ENCODE peak calls at places on chromosomes 16 and 17, in eight cellular contexts. One of them, this sample, is unnamed.

GRCh38 chr17:66371561-66371960 is 69.1 kb downstream of the PRKCA start:
- DNase-seq in transverse colon: no peak
- DNase-seq in spleen: no peak
- DNase-seq in prostate gland: no peak
- DNase-seq in esophagus muscularis mucosa: no peak
- DNase-seq in stomach: no peak
- DNase-seq in K562: no peak
- DNase-seq in breast epithelium: no peak
- DNase-seq in this sample: no peak

GRCh38 chr16:57446530-57447141 is 549 bp downstream of the CIAPIN1 start:
- DNase-seq in transverse colon: peak; percentile 31
- DNase-seq in spleen: no peak
- DNase-seq in prostate gland: no peak
- DNase-seq in esophagus muscularis mucosa: no peak
- DNase-seq in stomach: peak; percentile 34
- DNase-seq in K562: peak; percentile 33
- DNase-seq in breast epithelium: no peak
- DNase-seq in this sample: peak; percentile 74

GRCh38 chr16:8768701-8769100 is 28.7 kb downstream of the TMEM186 start:
- DNase-seq in transverse colon: no peak
- DNase-seq in spleen: peak; percentile 44
- DNase-seq in prostate gland: no peak
- DNase-seq in esophagus muscularis mucosa: no peak
- DNase-seq in stomach: no peak
- DNase-seq in K562: no peak
- DNase-seq in breast epithelium: no peak
- DNase-seq in this sample: no peak

GRCh38 chr16:84044108-84044488 is 1.5 kb upstream of the SLC38A8 start:
- DNase-seq in transverse colon: no peak
- DNase-seq in spleen: peak; percentile 39
- DNase-seq in prostate gland: no peak
- DNase-seq in esophagus muscularis mucosa: no peak
- DNase-seq in stomach: no peak
- DNase-seq in K562: peak; percentile 68
- DNase-seq in breast epithelium: no peak
- DNase-seq in this sample: no peak

GRCh38 chr16:47492428-47493357 is 31.6 kb downstream of the PHKB start:
- DNase-seq in transverse colon: peak; percentile 57
- DNase-seq in spleen: peak; percentile 83
- DNase-seq in prostate gland: peak; percentile 11
- DNase-seq in esophagus muscularis mucosa: no peak
- DNase-seq in stomach: peak; percentile 47
- DNase-seq in K562: peak; percentile 57
- DNase-seq in breast epithelium: no peak
- DNase-seq in this sample: peak; percentile 93

GRCh38 chr17:64534187-64534586 is 27.4 kb downstream of the CEP95 start:
- DNase-seq in transverse colon: no peak
- DNase-seq in spleen: no peak
- DNase-seq in prostate gland: no peak
- DNase-seq in esophagus muscularis mucosa: no peak
- DNase-seq in stomach: no peak
- DNase-seq in K562: peak; percentile 20
- DNase-seq in breast epithelium: no peak
- DNase-seq in this sample: no peak

GRCh38 chr17:4782652-4783051 is 3.5 kb downstream of the VMO1 start:
- DNase-seq in transverse colon: no peak
- DNase-seq in spleen: peak; percentile 76
- DNase-seq in prostate gland: no peak
- DNase-seq in esophagus muscularis mucosa: no peak
- DNase-seq in stomach: no peak
- DNase-seq in K562: peak; percentile 67
- DNase-seq in breast epithelium: no peak
- DNase-seq in this sample: no peak

GRCh38 chr17:33234930-33235685 is 58.0 kb downstream of the ASIC2 start:
- DNase-seq in transverse colon: peak; percentile 36
- DNase-seq in spleen: no peak
- DNase-seq in prostate gland: peak; percentile 27
- DNase-seq in esophagus muscularis mucosa: no peak
- DNase-seq in stomach: peak; percentile 38
- DNase-seq in K562: no peak
- DNase-seq in breast epithelium: no peak
- DNase-seq in this sample: peak; percentile 85

GRCh38 chr17:79706931-79707382 is 23.8 kb upstream of the ENPP7 start:
- DNase-seq in transverse colon: peak; percentile 19
- DNase-seq in spleen: no peak
- DNase-seq in prostate gland: no peak
- DNase-seq in esophagus muscularis mucosa: no peak
- DNase-seq in stomach: no peak
- DNase-seq in K562: no peak
- DNase-seq in breast epithelium: no peak
- DNase-seq in this sample: peak; percentile 91

GRCh38 chr16:21156767-21157467 is 1.6 kb upstream of the LDAF1 start:
- DNase-seq in transverse colon: peak; percentile 30
- DNase-seq in spleen: no peak
- DNase-seq in prostate gland: peak; percentile 35
- DNase-seq in esophagus muscularis mucosa: no peak
- DNase-seq in stomach: peak; percentile 30
- DNase-seq in K562: peak; percentile 66
- DNase-seq in breast epithelium: no peak
- DNase-seq in this sample: peak; percentile 69

GRCh38 chr17:8312726-8313600 is 2.9 kb downstream of the ARHGEF15 start:
- DNase-seq in transverse colon: no peak
- DNase-seq in spleen: peak; percentile 38
- DNase-seq in prostate gland: no peak
- DNase-seq in esophagus muscularis mucosa: no peak
- DNase-seq in stomach: no peak
- DNase-seq in K562: no peak
- DNase-seq in breast epithelium: no peak
- DNase-seq in this sample: no peak

GRCh38 chr16:48014349-48015135 is 141.3 kb downstream of the ABCC12 start:
- DNase-seq in transverse colon: no peak
- DNase-seq in spleen: no peak
- DNase-seq in prostate gland: no peak
- DNase-seq in esophagus muscularis mucosa: peak; percentile 92
- DNase-seq in stomach: no peak
- DNase-seq in K562: no peak
- DNase-seq in breast epithelium: no peak
- DNase-seq in this sample: no peak

GRCh38 chr17:78240839-78241238 is 9.4 kb downstream of the TMEM235 start:
- DNase-seq in transverse colon: no peak
- DNase-seq in spleen: no peak
- DNase-seq in prostate gland: no peak
- DNase-seq in esophagus muscularis mucosa: no peak
- DNase-seq in stomach: no peak
- DNase-seq in K562: no peak
- DNase-seq in breast epithelium: no peak
- DNase-seq in this sample: no peak

GRCh38 chr17:76383645-76384221 is 676 bp upstream of the SPHK1 start:
- DNase-seq in transverse colon: peak; percentile 47
- DNase-seq in spleen: peak; percentile 88
- DNase-seq in prostate gland: peak; percentile 27
- DNase-seq in esophagus muscularis mucosa: no peak
- DNase-seq in stomach: peak; percentile 37
- DNase-seq in K562: peak; percentile 57
- DNase-seq in breast epithelium: no peak
- DNase-seq in this sample: no peak

GRCh38 chr16:70743791-70744190 is 57.2 kb downstream of the VAC14 start:
- DNase-seq in transverse colon: no peak
- DNase-seq in spleen: no peak
- DNase-seq in prostate gland: no peak
- DNase-seq in esophagus muscularis mucosa: no peak
- DNase-seq in stomach: no peak
- DNase-seq in K562: no peak
- DNase-seq in breast epithelium: no peak
- DNase-seq in this sample: no peak

GRCh38 chr17:67452681-67453554 is 75.8 kb downstream of the PITPNC1 start:
- DNase-seq in transverse colon: no peak
- DNase-seq in spleen: no peak
- DNase-seq in prostate gland: no peak
- DNase-seq in esophagus muscularis mucosa: no peak
- DNase-seq in stomach: no peak
- DNase-seq in K562: no peak
- DNase-seq in breast epithelium: no peak
- DNase-seq in this sample: no peak

GRCh38 chr17:8487130-8487645 is 51.5 kb downstream of the NDEL1 start:
- DNase-seq in transverse colon: no peak
- DNase-seq in spleen: no peak
- DNase-seq in prostate gland: no peak
- DNase-seq in esophagus muscularis mucosa: no peak
- DNase-seq in stomach: no peak
- DNase-seq in K562: no peak
- DNase-seq in breast epithelium: no peak
- DNase-seq in this sample: no peak

GRCh38 chr16:56093055-56093454 is 98.2 kb upstream of the GNAO1 start:
- DNase-seq in transverse colon: no peak
- DNase-seq in spleen: no peak
- DNase-seq in prostate gland: no peak
- DNase-seq in esophagus muscularis mucosa: no peak
- DNase-seq in stomach: no peak
- DNase-seq in K562: no peak
- DNase-seq in breast epithelium: no peak
- DNase-seq in this sample: no peak

DNA sequence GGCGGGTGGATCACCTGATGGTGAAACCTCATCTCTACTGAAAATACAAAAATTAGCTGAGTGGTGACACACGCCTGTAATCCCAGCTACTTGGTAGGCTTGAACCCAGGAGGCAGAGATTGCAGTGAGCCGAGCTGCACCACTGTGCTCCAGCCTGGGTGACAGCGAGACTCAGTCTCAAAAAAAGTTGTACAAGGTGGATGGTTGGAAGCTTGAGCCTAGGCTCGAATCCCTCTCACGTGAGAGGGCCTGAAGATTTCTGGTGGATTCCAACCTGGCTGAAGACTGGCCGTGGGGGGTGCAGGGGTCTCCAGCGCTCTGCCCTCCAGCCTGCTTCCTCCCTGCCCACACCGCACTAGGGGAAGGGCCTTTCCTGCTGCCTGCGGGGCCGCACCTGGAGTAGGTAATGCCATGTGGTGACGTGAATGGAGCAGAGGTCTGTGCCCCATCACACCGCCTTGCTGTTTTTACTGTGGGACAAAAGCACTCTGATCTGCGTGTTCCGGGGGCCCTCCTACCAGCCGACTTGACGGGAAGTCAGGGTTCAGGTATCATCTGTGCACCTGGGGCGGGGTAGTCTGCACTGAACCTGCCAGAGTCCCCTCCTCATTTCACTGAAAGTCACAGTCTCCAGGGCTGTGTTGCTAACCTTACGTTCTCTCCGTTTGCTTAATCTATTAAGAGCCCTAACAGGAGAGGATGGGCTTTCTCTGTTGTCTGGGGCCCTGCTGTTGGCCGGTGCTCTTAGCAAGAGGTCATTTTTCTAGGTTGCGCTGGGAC is 4.2 kb downstream of the RPL13 start:
- DNase-seq in transverse colon: peak; percentile 33
- DNase-seq in spleen: no peak
- DNase-seq in prostate gland: no peak
- DNase-seq in esophagus muscularis mucosa: no peak
- DNase-seq in stomach: no peak
- DNase-seq in K562: no peak
- DNase-seq in breast epithelium: no peak
- DNase-seq in this sample: no peak
- TF ChIP-seq POLR2AphosphoS5 in transverse colon: no peak
- TF ChIP-seq POLR2AphosphoS5 in spleen: peak; percentile 59
- TF ChIP-seq POLR2AphosphoS5 in prostate gland: no peak
- TF ChIP-seq POLR2AphosphoS5 in esophagus muscularis mucosa: no peak
- TF ChIP-seq POLR2AphosphoS5 in stomach: no peak
- TF ChIP-seq POLR2AphosphoS5 in K562: peak; percentile 36
- TF ChIP-seq POLR2AphosphoS5 in breast epithelium: no peak
- TF ChIP-seq POLR2AphosphoS5 in this sample: no peak

DNA sequence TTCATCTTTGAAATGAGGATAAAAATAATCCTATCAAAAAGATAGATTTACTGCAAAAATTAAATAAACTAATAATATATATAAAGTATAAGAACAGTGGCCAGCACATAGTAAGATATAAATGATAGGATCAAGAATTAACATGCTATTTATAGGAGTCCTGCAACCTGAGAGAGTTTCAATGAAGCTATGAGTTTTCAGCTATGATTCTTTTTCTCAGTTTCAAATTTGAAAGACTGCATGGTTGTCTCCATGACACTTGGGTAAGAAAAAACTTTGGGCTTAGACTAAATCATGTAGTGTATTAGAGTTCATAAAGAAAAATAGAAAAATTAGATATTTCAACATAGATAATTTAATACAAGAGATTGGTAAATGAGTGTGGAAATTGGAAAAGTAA is 817.8 kb upstream of the KIF2B start:
- DNase-seq in transverse colon: no peak
- DNase-seq in spleen: no peak
- DNase-seq in prostate gland: no peak
- DNase-seq in esophagus muscularis mucosa: no peak
- DNase-seq in stomach: no peak
- DNase-seq in K562: no peak
- DNase-seq in breast epithelium: no peak
- DNase-seq in this sample: no peak
- H3K9me3 ChIP-seq in transverse colon: no peaks in the 10 kb centered on the region
- H3K9me3 ChIP-seq in spleen: no peaks in the 10 kb centered on the region
- H3K9me3 ChIP-seq in prostate gland: no peaks in the 10 kb centered on the region
- H3K9me3 ChIP-seq in esophagus muscularis mucosa: no peaks in the 10 kb centered on the region
- H3K9me3 ChIP-seq in stomach: no peaks in the 10 kb centered on the region
- H3K9me3 ChIP-seq in K562: no peaks in the 10 kb centered on the region
- H3K9me3 ChIP-seq in breast epithelium: no peaks in the 10 kb centered on the region
- H3K9me3 ChIP-seq in this sample: no peaks in the 10 kb centered on the region

DNA sequence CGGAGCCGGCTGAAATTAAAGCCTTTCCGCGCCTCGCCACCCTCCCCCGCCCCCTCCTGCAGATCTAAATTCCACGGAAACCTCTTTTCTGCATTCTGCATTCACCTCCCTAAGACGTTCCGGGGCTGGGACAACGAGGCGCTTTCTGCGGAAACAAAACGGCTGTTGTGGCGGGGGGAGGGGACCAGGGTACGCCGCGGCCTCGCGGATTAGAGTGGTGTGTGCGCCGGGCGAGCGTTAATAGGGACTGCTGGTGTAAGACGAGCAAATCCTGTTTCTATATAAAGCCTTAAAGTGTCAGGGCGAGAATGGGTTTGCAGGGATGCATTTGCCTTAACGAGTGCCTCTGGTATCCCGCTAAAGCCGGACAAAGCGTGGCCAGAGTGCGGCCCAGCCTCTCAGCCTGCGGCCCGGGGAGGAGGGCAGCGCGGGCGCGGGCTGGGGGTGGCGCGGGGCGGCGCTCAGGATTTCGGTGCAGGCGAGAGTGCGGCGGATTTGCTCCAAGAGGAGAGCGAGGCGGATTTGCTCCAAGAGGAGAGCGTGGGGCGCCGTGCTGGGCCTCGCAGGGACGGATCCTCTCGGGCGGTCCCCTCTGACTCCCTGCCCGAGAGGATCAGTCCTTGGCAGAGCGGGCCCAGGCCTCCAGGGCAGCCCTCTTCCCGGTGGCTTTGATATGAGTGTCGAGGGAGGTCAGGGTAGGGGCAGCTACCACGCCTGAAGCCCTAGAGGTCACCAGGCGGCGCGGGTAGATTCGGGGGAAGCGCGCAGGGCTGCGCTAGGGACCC is 5.1 kb downstream of the BAHCC1 start:
- DNase-seq in transverse colon: no peak
- DNase-seq in spleen: no peak
- DNase-seq in prostate gland: no peak
- DNase-seq in esophagus muscularis mucosa: no peak
- DNase-seq in stomach: peak; percentile 56
- DNase-seq in K562: peak; percentile 59
- DNase-seq in breast epithelium: no peak
- DNase-seq in this sample: no peak
- TF ChIP-seq POLR2AphosphoS5 in transverse colon: no peak
- TF ChIP-seq POLR2AphosphoS5 in spleen: peak; percentile 53
- TF ChIP-seq POLR2AphosphoS5 in prostate gland: no peak
- TF ChIP-seq POLR2AphosphoS5 in esophagus muscularis mucosa: no peak
- TF ChIP-seq POLR2AphosphoS5 in stomach: peak; percentile 14
- TF ChIP-seq POLR2AphosphoS5 in K562: no peak
- TF ChIP-seq POLR2AphosphoS5 in breast epithelium: no peak
- TF ChIP-seq POLR2AphosphoS5 in this sample: peak; percentile 32

GRCh38 chr17:3381957-3382356 is 4.2 kb downstream of the OR3A2 start:
- DNase-seq in transverse colon: no peak
- DNase-seq in spleen: no peak
- DNase-seq in prostate gland: no peak
- DNase-seq in esophagus muscularis mucosa: no peak
- DNase-seq in stomach: no peak
- DNase-seq in K562: no peak
- DNase-seq in breast epithelium: no peak
- DNase-seq in this sample: no peak
- H3K9me3 ChIP-seq in transverse colon: no peaks in the 10 kb centered on the region
- H3K9me3 ChIP-seq in spleen: no peaks in the 10 kb centered on the region
- H3K9me3 ChIP-seq in prostate gland: no peaks in the 10 kb centered on the region
- H3K9me3 ChIP-seq in esophagus muscularis mucosa: no peaks in the 10 kb centered on the region
- H3K9me3 ChIP-seq in stomach: no peaks in the 10 kb centered on the region
- H3K9me3 ChIP-seq in K562: no peaks in the 10 kb centered on the region
- H3K9me3 ChIP-seq in breast epithelium: no peaks in the 10 kb centered on the region
- H3K9me3 ChIP-seq in this sample: no peaks in the 10 kb centered on the region